ENCODE peak calls at places on chromosomes 4 and X, in nine cellular contexts. K, G, Z, I, J, L, T, S and U are unnamed samples.

GRCh38 chrX:94655180-94655579 is 981.2 kb downstream of the FAM133A start:
- DNase-seq in K (no peak), G (no peak), Z (peak), I (no peak), J (no peak), L (no peak), T (no peak), S (no peak), U (no peak)

GRCh38 chrX:19912-20571 is 261.1 kb upstream of the PLCXD1 start:
- DNase-seq in K (no peak), G (peak), Z (no peak), I (no peak), J (peak), L (no peak), T (no peak), S (peak), U (no peak)

GRCh38 chrX:97238632-97239031 is 354.9 kb downstream of the RPA4 start:
- DNase-seq in K (no peak), G (no peak), Z (no peak), I (no peak), J (peak), L (peak), T (no peak), S (no peak), U (no peak)

GRCh38 chr4:181432347-181432746 is 810.9 kb upstream of the TENM3 start:
- DNase-seq in K (no peak), G (no peak), Z (no peak), I (no peak), J (no peak), L (no peak), T (no peak), S (peak), U (no peak)

GRCh38 chr4:151753056-151753455 is 7.8 kb downstream of the GATB start:
- DNase-seq in K (no peak), G (no peak), Z (no peak), I (no peak), J (peak), L (no peak), T (no peak), S (no peak), U (no peak)

GRCh38 chr4:118973295-118973694 is 84.6 kb downstream of the SYNPO2 start:
- DNase-seq in K (no peak), G (no peak), Z (no peak), I (no peak), J (peak), L (no peak), T (no peak), S (no peak), U (no peak)

GRCh38 chr4:98604723-98605122 is 53.7 kb downstream of the TSPAN5 start:
- DNase-seq in K (no peak), G (no peak), Z (no peak), I (no peak), J (no peak), L (no peak), T (no peak), S (no peak), U (no peak)

GRCh38 chr4:38868055-38868965 is 704 bp downstream of the FAM114A1 start:
- DNase-seq in K (peak), G (peak), Z (peak), I (no peak), J (no peak), L (no peak), T (peak), S (peak), U (no peak)

GRCh38 chr4:138728566-138728965 is 287.0 kb upstream of the NOCT start:
- DNase-seq in K (no peak), G (no peak), Z (no peak), I (no peak), J (peak), L (no peak), T (no peak), S (no peak), U (no peak)
- H3K27ac ChIP-seq in K (no peak), G (no peak), Z (no peak), I (no peak), J (no peak), L (no peak), T (no peak), S (no peak), U (no peak)

GRCh38 chr4:155604718-155605601 is 61.7 kb upstream of the GUCY1A1 start:
- DNase-seq in K (peak), G (no peak), Z (peak), I (no peak), J (peak), L (no peak), T (no peak), S (no peak), U (no peak)
- H3K27ac ChIP-seq in K (no peak), G (no peak), Z (no peak), I (no peak), J (peak), L (no peak), T (no peak), S (no peak), U (no peak)

GRCh38 chr4:157996061-157996460 is 176.8 kb downstream of the GASK1B start:
- DNase-seq in K (no peak), G (no peak), Z (no peak), I (no peak), J (no peak), L (no peak), T (no peak), S (no peak), U (no peak)
- H3K27ac ChIP-seq in K (no peak), G (no peak), Z (no peak), I (no peak), J (no peak), L (no peak), T (no peak), S (no peak), U (no peak)

DNA sequence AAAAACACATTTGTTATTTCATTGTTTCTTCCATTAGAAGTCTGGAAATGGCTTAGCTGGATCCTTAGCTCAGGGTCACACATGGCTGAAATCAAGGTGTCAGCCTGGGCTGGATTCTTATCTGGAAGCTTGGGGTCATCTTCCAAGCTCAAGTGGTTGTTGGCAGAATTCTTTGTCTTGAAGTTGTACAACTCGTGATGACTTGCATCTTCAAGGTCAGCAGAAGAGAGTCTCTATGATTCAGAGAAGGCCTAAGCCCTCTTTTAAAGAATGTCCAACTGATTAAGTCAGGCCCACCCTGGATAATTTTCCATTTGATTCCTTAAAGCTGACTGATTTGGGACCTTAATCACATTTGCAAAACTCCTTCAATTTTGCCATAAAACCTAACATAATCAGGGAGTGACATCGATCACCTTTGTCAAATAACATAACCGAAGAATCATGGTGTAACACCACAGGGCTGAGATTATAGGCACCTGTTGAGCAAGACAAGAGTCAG is 22.1 kb downstream of the TMSB4X start:
- DNase-seq in K (no peak), G (no peak), Z (no peak), I (no peak), J (no peak), L (no peak), T (no peak), S (no peak), U (no peak)
- H3K27ac ChIP-seq in K (no peak), G (no peak), Z (no peak), I (no peak), J (no peak), L (no peak), T (no peak), S (no peak), U (peak)